ENCODE peak calls at places on chromosome 7, in nine cellular contexts. M is Daoy, R is nephron progenitor cell, K is posterior cingulate gyrus, X is fibroblast of mammary gland, Q is NCI-H1417 treated with DMSO at 0.1 percent for 48 hours, D is left lobe of liver, G is CMK, P is A549. Z is an unnamed sample.

GRCh38 chr7:2719007-2719406 is 31.0 kb downstream of the AMZ1 start:
- DNase-seq in M (peak), R (peak), K (peak), X (no peak), Q (no peak), D (no peak), G (no peak), P (peak), Z (no peak)

GRCh38 chr7:83270407-83270806 is 107.7 kb upstream of the PCLO start:
- DNase-seq in M (no peak), R (no peak), K (no peak), X (no peak), Q (no peak), D (no peak), G (no peak), P (no peak), Z (no peak)

GRCh38 chr7:116173051-116174028 is 37.0 kb upstream of the TES start:
- DNase-seq in M (peak), R (peak), K (no peak), X (peak), Q (peak), D (no peak), G (no peak), P (peak), Z (peak)

GRCh38 chr7:151225948-151226510 is 976 bp downstream of the ABCF2 start:
- DNase-seq in M (no peak), R (no peak), K (no peak), X (peak), Q (no peak), D (no peak), G (no peak), P (no peak), Z (no peak)

GRCh38 chr7:11650504-11650903 is 181.5 kb downstream of the THSD7A start:
- DNase-seq in M (no peak), R (no peak), K (no peak), X (no peak), Q (no peak), D (no peak), G (no peak), P (no peak), Z (no peak)

GRCh38 chr7:77436889-77437265 is 20.7 kb upstream of the GSAP start:
- DNase-seq in M (no peak), R (no peak), K (no peak), X (no peak), Q (no peak), D (no peak), G (no peak), P (no peak), Z (no peak)

GRCh38 chr7:51234609-51235308 is 81.8 kb downstream of the COBL start:
- DNase-seq in M (no peak), R (no peak), K (no peak), X (no peak), Q (no peak), D (peak), G (no peak), P (no peak), Z (no peak)

GRCh38 chr7:40733578-40733977 is 598.8 kb downstream of the SUGCT start:
- DNase-seq in M (peak), R (no peak), K (no peak), X (no peak), Q (no peak), D (no peak), G (peak), P (no peak), Z (no peak)

GRCh38 chr7:151086802-151087246 is 549 bp downstream of the AGAP3 start:
- DNase-seq in M (peak), R (peak), K (no peak), X (peak), Q (no peak), D (no peak), G (no peak), P (no peak), Z (peak)

GRCh38 chr7:12685550-12685949 is 1.9 kb upstream of the ARL4A start:
- DNase-seq in M (peak), R (peak), K (peak), X (peak), Q (no peak), D (no peak), G (no peak), P (peak), Z (no peak)

GRCh38 chr7:82677493-82677892 is 233.9 kb upstream of the CACNA2D1 start:
- DNase-seq in M (peak), R (no peak), K (no peak), X (peak), Q (no peak), D (no peak), G (no peak), P (no peak), Z (no peak)